ENCODE peak calls at places on chromosome 20, in seven cellular contexts. H is adrenal gland, T is breast epithelium, S is sigmoid colon, E is K562, M is suprapubic skin, R is uterus. P is an unnamed sample.

GRCh38 chr20:1935696-1936366 is 40.6 kb downstream of the SIRPA start:
- DNase-seq in E (no peak), H (peak; percentile 91), R (no peak), S (peak; percentile 80), T (no peak), M (no peak), P (no peak)

GRCh38 chr20:52259295-52259694 is 67.7 kb upstream of the ZFP64 start:
- DNase-seq in S (no peak), E (no peak), H (no peak), M (no peak), T (no peak), R (no peak), P (no peak)

GRCh38 chr20:24046905-24047304 is 58.3 kb upstream of the GGTLC1 start:
- DNase-seq in R (no peak), M (no peak), H (no peak), T (no peak), S (no peak), E (no peak), P (no peak)

GRCh38 chr20:63977392-63978276 is 1.8 kb downstream of the SAMD10 start:
- DNase-seq in T (no peak), H (peak; percentile 62), S (peak; percentile 66), R (no peak), M (no peak), E (no peak), P (no peak)

GRCh38 chr20:2742934-2743559 is 50.5 kb downstream of the EBF4 start:
- DNase-seq in T (no peak), R (peak; percentile 50), S (peak; percentile 76), H (peak; percentile 50), E (peak; percentile 65), M (no peak), P (peak; percentile 79)

GRCh38 chr20:13322621-13323020 is 101.5 kb downstream of the ISM1 start:
- DNase-seq in S (no peak), H (no peak), M (no peak), T (no peak), R (no peak), E (no peak), P (no peak)

GRCh38 chr20:44447827-44448419 is 27.8 kb upstream of the TTPAL start:
- DNase-seq in M (no peak), H (no peak), E (no peak), R (no peak), T (no peak), S (no peak), P (no peak)

GRCh38 chr20:49287555-49288249 is 9.8 kb upstream of the ZNFX1 start:
- DNase-seq in H (no peak), E (no peak), S (no peak), R (no peak), T (no peak), M (no peak), P (no peak)

GRCh38 chr20:33563788-33564187 is 73.9 kb downstream of the CBFA2T2 start:
- DNase-seq in M (no peak), E (no peak), R (no peak), T (no peak), H (no peak), S (no peak), P (no peak)

GRCh38 chr20:10581823-10582222 is 92.0 kb downstream of the JAG1 start:
- DNase-seq in R (no peak), E (no peak), H (no peak), T (no peak), S (no peak), M (no peak), P (no peak)

GRCh38 chr20:23782366-23782983 is 31.7 kb upstream of the CST1 start:
- DNase-seq in T (no peak), R (no peak), E (peak; percentile 33), M (no peak), H (peak; percentile 26), S (no peak), P (no peak)

GRCh38 chr20:21628800-21629199 is 76.7 kb upstream of the PAX1 start:
- DNase-seq in M (no peak), S (no peak), T (no peak), H (no peak), R (no peak), E (no peak), P (no peak)

GRCh38 chr20:21505810-21506530 is 7.9 kb downstream of the NKX2-2 start:
- DNase-seq in H (peak; percentile 57), R (no peak), T (no peak), M (no peak), S (no peak), E (peak; percentile 80), P (no peak)

GRCh38 chr20:54133434-54134427 is 40.1 kb downstream of the CYP24A1 start:
- DNase-seq in M (no peak), R (no peak), H (no peak), E (no peak), S (no peak), T (peak; percentile 34), P (no peak)

GRCh38 chr20:2604506-2604835 is 48.0 kb upstream of the NOP56 start:
- DNase-seq in H (no peak), M (no peak), S (no peak), R (no peak), E (no peak), T (no peak), P (no peak)

GRCh38 chr20:51500936-51501335 is 41.6 kb downstream of the NFATC2 start:
- DNase-seq in T (no peak), M (no peak), E (no peak), R (no peak), S (no peak), H (no peak), P (no peak)

GRCh38 chr20:47358672-47359532 is 2.4 kb upstream of the ZMYND8 start:
- DNase-seq in T (peak; percentile 97), M (peak; percentile 93), R (peak; percentile 88), S (peak; percentile 94), E (peak; percentile 61), H (peak; percentile 95), P (peak; percentile 97)

GRCh38 chr20:30598460-30599230 is 658.8 kb upstream of the DEFB115 start:
- DNase-seq in R (no peak), S (no peak), T (no peak), E (no peak), H (no peak), M (no peak), P (no peak)

GRCh38 chr20:11380283-11380682 is 537.4 kb upstream of the BTBD3 start:
- DNase-seq in T (no peak), H (no peak), R (no peak), E (no peak), S (no peak), M (no peak), P (no peak)

GRCh38 chr20:52899221-52899620 is 72.9 kb upstream of the TSHZ2 start:
- DNase-seq in S (no peak), R (no peak), T (no peak), H (no peak), M (no peak), E (no peak), P (no peak)

DNA sequence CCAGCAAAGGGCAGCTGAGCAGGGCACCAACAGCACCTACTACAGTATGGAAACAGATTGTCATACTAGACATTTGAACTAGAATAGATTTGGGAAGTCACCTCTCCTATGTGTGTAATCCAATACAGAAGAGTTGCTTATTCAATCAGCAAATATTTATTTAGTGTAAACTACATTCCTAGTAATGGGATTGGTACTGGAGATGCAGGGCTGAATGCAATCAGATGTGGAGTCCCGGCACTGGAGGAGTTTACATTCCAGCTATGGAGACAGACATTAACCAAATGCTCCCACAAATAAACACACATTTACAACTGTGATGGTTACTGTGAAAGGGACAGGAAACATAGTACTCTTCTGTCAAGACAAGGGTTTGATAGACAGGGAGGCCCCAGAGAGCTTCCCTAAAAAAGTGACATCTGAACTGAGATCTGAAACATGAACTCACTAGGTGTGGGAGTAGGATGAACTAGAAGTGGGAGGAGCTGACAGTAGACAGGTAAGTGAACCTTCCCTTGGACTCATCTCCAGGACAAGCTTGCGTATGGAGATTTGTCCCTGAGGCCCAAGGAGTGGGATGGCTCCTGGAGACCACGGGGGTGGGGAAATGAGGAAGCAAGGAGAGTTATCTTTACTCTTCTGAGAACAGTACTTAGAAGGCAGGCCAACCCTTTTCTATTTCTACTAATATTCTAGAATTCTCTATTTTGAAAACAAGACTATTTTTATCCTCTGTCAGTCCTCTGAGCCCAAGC is 420.5 kb downstream of the MAFB start:
- DNase-seq in T (no peak), H (no peak), R (no peak), M (no peak), E (no peak), S (no peak), P (no peak)
- TF ChIP-seq CTCF in T (no peak), H (no peak), R (no peak), M (no peak), E (no peak), S (no peak), P (no peak)

GRCh38 chr20:5550738-5551529 is 199.3 kb upstream of the SHLD1 start:
- DNase-seq in H (no peak), R (no peak), S (no peak), T (no peak), E (no peak), M (no peak), P (no peak)
- TF ChIP-seq POLR2A in H (no peak), R (no peak), S (no peak), T (no peak), E (no peak), M (no peak), P (no peak)

DNA sequence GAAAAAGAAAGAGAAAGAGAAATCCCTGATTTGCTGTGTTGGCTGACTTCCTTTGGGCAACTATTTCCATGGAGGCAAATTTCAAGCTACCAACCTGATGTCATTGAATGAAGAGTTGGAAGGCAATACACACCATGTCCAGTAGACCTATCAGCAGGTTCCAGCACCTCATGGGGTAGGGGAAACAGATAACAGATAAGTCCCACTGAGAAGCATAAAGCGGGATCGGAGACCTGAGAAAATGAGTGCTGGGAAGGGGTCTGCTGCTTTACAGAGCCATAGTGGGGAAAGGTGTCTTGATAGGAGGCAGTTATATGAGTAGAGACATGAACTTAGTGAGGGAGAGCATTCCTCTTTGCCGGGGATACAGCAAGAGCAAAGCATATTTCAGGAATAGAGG is 244.9 kb downstream of the PLCB1 start:
- DNase-seq in M (no peak), R (no peak), E (no peak), S (no peak), H (no peak), T (no peak), P (no peak)
- H3K27ac ChIP-seq in M (no peak overlapping the region), R (no peak overlapping the region), E (no peak overlapping the region), S (no peak overlapping the region), H (no peak overlapping the region), T (no peak overlapping the region), P (no peak overlapping the region)

DNA sequence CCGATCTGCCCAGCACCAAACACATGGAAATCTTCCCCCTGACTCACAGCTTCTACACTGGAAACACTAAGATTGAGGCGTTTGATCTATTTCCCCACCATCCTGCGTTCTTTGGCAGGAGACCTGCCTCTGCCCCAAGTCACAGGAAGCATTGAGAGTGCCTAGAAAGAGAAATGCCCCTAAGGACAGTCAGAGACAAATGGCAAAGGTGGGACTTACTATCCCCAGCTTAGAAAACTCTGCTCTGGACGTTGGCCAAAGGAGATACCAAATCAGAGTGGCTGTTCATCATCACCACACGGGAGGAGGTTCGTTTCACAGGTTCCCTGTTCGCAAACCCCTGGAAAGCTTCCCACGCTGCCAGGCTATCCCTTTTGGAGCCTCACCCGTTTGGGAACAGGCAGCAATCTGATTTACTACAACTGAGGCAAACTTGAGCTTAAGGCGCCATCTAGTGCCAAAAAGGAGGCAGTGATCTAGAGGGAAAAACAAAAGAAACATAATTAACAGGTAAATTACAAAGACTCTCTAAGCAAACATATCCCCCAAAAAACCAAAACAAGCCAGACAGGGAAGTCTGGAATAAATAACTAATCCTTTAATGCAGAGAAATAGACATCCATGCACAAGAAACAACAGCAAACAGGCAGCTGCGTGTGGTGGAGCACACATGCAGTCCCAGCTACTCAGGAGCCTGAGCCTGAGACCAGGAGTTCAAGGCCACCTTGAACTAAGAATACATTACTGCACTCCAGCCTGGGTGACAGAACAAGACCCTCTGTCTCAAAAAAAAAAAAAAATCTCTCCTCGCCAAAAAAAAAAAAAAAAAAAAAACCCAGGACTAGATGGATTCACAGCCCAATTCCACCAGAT is 48.4 kb upstream of the SRSF6 start:
- DNase-seq in M (no peak), H (no peak), R (no peak), E (peak; percentile 26), T (no peak), S (no peak), P (no peak)
- TF ChIP-seq CTCF in M (peak; percentile 12), H (no peak), R (no peak), E (peak; percentile 65), T (peak; percentile 12), S (no peak), P (peak; percentile 12)